ENCODE peak calls at places on chromosomes 3 and 15, in ten cellular contexts. One of them, this sample, is unnamed.

GRCh38 chr3:140529096-140529495 is 148.8 kb upstream of the TRIM42 start:
- DNase-seq in neural progenitor cell: no peak
- DNase-seq in heart left ventricle: no peak
- DNase-seq in breast epithelium: no peak
- DNase-seq in fibroblast of the aortic adventitia: no peak
- DNase-seq in astrocyte: peak
- DNase-seq in lower lobe of right lung: no peak
- DNase-seq in type B pancreatic cell: no peak
- DNase-seq in HFF-Myc: peak
- DNase-seq in neural crest cell: no peak
- DNase-seq in this sample: peak

GRCh38 chr3:37279858-37280257 is 105.5 kb upstream of the LRRFIP2 start:
- DNase-seq in breast epithelium: no peak
- DNase-seq in type B pancreatic cell: no peak
- DNase-seq in heart left ventricle: no peak
- DNase-seq in neural progenitor cell: no peak
- DNase-seq in HFF-Myc: no peak
- DNase-seq in lower lobe of right lung: no peak
- DNase-seq in fibroblast of the aortic adventitia: no peak
- DNase-seq in astrocyte: no peak
- DNase-seq in neural crest cell: no peak
- DNase-seq in this sample: no peak

GRCh38 chr3:35944915-35945710 is 305.8 kb downstream of the ARPP21 start:
- DNase-seq in astrocyte: peak
- DNase-seq in neural progenitor cell: no peak
- DNase-seq in lower lobe of right lung: no peak
- DNase-seq in neural crest cell: no peak
- DNase-seq in HFF-Myc: no peak
- DNase-seq in heart left ventricle: no peak
- DNase-seq in fibroblast of the aortic adventitia: no peak
- DNase-seq in breast epithelium: no peak
- DNase-seq in type B pancreatic cell: no peak
- DNase-seq in this sample: no peak

GRCh38 chr15:74901612-74902063 is 5.0 kb downstream of the FAM219B start:
- DNase-seq in lower lobe of right lung: peak
- DNase-seq in astrocyte: no peak
- DNase-seq in breast epithelium: peak
- DNase-seq in neural crest cell: peak
- DNase-seq in fibroblast of the aortic adventitia: peak
- DNase-seq in neural progenitor cell: peak
- DNase-seq in HFF-Myc: no peak
- DNase-seq in heart left ventricle: peak
- DNase-seq in type B pancreatic cell: no peak
- DNase-seq in this sample: no peak

GRCh38 chr3:134060561-134061385 is 31.0 kb upstream of the SLCO2A1 start:
- DNase-seq in astrocyte: no peak
- DNase-seq in breast epithelium: no peak
- DNase-seq in lower lobe of right lung: no peak
- DNase-seq in neural progenitor cell: no peak
- DNase-seq in neural crest cell: no peak
- DNase-seq in HFF-Myc: no peak
- DNase-seq in type B pancreatic cell: peak
- DNase-seq in heart left ventricle: no peak
- DNase-seq in fibroblast of the aortic adventitia: no peak
- DNase-seq in this sample: no peak

GRCh38 chr15:64152507-64153387 is 1.2 kb downstream of the SNX22 start:
- DNase-seq in type B pancreatic cell: no peak
- DNase-seq in lower lobe of right lung: peak
- DNase-seq in breast epithelium: no peak
- DNase-seq in HFF-Myc: no peak
- DNase-seq in astrocyte: no peak
- DNase-seq in heart left ventricle: no peak
- DNase-seq in neural crest cell: no peak
- DNase-seq in fibroblast of the aortic adventitia: no peak
- DNase-seq in neural progenitor cell: no peak
- DNase-seq in this sample: no peak

GRCh38 chr3:42117175-42118008 is 26.2 kb downstream of the TRAK1 start:
- DNase-seq in neural crest cell: no peak
- DNase-seq in heart left ventricle: peak
- DNase-seq in HFF-Myc: no peak
- DNase-seq in neural progenitor cell: peak
- DNase-seq in breast epithelium: no peak
- DNase-seq in type B pancreatic cell: no peak
- DNase-seq in lower lobe of right lung: peak
- DNase-seq in astrocyte: peak
- DNase-seq in fibroblast of the aortic adventitia: peak
- DNase-seq in this sample: no peak

GRCh38 chr3:99286266-99286845 is 352.0 kb upstream of the COL8A1 start:
- DNase-seq in neural crest cell: no peak
- DNase-seq in heart left ventricle: no peak
- DNase-seq in fibroblast of the aortic adventitia: peak
- DNase-seq in HFF-Myc: no peak
- DNase-seq in astrocyte: peak
- DNase-seq in neural progenitor cell: no peak
- DNase-seq in lower lobe of right lung: no peak
- DNase-seq in breast epithelium: no peak
- DNase-seq in type B pancreatic cell: no peak
- DNase-seq in this sample: no peak

GRCh38 chr3:57179580-57180410 is 14.6 kb upstream of the IL17RD start:
- DNase-seq in breast epithelium: no peak
- DNase-seq in heart left ventricle: no peak
- DNase-seq in astrocyte: no peak
- DNase-seq in neural crest cell: no peak
- DNase-seq in neural progenitor cell: peak
- DNase-seq in type B pancreatic cell: no peak
- DNase-seq in fibroblast of the aortic adventitia: peak
- DNase-seq in lower lobe of right lung: no peak
- DNase-seq in HFF-Myc: no peak
- DNase-seq in this sample: no peak

GRCh38 chr3:139564290-139564861 is 24.8 kb upstream of the RBP1 start:
- DNase-seq in astrocyte: no peak
- DNase-seq in neural crest cell: no peak
- DNase-seq in fibroblast of the aortic adventitia: no peak
- DNase-seq in heart left ventricle: no peak
- DNase-seq in breast epithelium: no peak
- DNase-seq in neural progenitor cell: peak
- DNase-seq in type B pancreatic cell: no peak
- DNase-seq in HFF-Myc: no peak
- DNase-seq in lower lobe of right lung: no peak
- DNase-seq in this sample: no peak

GRCh38 chr15:55282284-55282833 is 7.3 kb downstream of the RAB27A start:
- DNase-seq in fibroblast of the aortic adventitia: peak
- DNase-seq in breast epithelium: no peak
- DNase-seq in HFF-Myc: peak
- DNase-seq in lower lobe of right lung: no peak
- DNase-seq in type B pancreatic cell: no peak
- DNase-seq in astrocyte: peak
- DNase-seq in neural progenitor cell: no peak
- DNase-seq in neural crest cell: no peak
- DNase-seq in heart left ventricle: no peak
- DNase-seq in this sample: no peak

DNA sequence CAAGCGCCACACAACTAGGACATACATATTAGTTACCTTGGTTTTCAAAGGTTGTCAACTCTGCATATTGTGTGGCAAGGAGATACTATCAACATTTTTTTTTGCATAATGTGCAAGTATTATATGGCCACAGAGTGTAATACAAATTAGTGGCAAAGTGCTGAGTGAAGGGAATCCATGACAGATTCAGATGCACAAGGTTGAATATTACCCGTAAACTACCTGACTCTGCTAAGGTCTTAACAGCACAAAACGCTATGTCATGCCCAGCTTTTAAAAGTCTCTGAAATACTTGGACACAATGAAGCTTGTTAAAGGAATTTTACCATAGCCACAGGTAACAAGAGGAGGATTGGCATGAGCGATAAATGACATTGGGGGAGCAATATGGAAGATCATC is 79.0 kb downstream of the SATB1 start:
- DNase-seq in type B pancreatic cell: no peak
- DNase-seq in fibroblast of the aortic adventitia: no peak
- DNase-seq in neural crest cell: no peak
- DNase-seq in heart left ventricle: no peak
- DNase-seq in HFF-Myc: no peak
- DNase-seq in breast epithelium: no peak
- DNase-seq in lower lobe of right lung: no peak
- DNase-seq in astrocyte: no peak
- DNase-seq in neural progenitor cell: no peak
- DNase-seq in this sample: no peak
- TF ChIP-seq CTCF in type B pancreatic cell: no peak
- TF ChIP-seq CTCF in fibroblast of the aortic adventitia: no peak
- TF ChIP-seq CTCF in neural crest cell: no peak
- TF ChIP-seq CTCF in heart left ventricle: no peak
- TF ChIP-seq CTCF in HFF-Myc: no peak
- TF ChIP-seq CTCF in breast epithelium: no peak
- TF ChIP-seq CTCF in lower lobe of right lung: no peak
- TF ChIP-seq CTCF in astrocyte: no peak
- TF ChIP-seq CTCF in neural progenitor cell: no peak
- TF ChIP-seq CTCF in this sample: no peak

DNA sequence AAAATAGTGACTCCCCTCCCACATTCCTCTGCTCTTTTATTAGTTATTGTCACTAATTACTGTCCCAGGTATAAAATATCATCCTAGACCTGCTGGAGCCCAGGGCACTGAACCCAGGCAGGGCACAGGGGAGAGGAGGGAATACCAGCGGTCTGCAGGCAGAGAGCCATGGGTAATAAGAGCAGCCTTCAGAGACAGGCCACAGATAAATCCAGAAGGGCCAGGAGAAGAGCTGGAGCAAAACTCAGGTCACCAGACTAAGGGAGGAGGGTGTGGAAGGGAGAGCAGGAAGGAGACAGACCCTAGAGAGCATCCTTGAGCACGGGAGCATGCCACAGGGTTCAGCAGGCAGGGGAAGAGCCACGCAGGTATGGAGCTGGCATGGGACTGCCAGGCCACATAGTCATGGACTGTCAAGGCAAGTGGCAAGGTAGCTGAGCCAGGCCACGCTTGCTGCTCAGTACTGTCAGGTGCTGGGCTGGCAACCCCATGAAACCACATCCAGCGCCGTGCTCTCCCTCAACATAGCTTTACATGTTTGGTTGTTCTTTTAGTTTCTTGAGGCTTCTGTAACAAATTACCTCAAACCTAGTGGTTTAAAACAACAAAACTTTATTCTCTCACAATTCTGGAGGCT is 15.6 kb upstream of the CAPN3 start:
- DNase-seq in heart left ventricle: no peak
- DNase-seq in breast epithelium: no peak
- DNase-seq in type B pancreatic cell: no peak
- DNase-seq in HFF-Myc: no peak
- DNase-seq in fibroblast of the aortic adventitia: no peak
- DNase-seq in lower lobe of right lung: no peak
- DNase-seq in neural progenitor cell: no peak
- DNase-seq in neural crest cell: no peak
- DNase-seq in astrocyte: no peak
- DNase-seq in this sample: no peak
- TF ChIP-seq CTCF in heart left ventricle: no peak
- TF ChIP-seq CTCF in breast epithelium: no peak
- TF ChIP-seq CTCF in type B pancreatic cell: no peak
- TF ChIP-seq CTCF in HFF-Myc: no peak
- TF ChIP-seq CTCF in fibroblast of the aortic adventitia: no peak
- TF ChIP-seq CTCF in lower lobe of right lung: no peak
- TF ChIP-seq CTCF in neural progenitor cell: no peak
- TF ChIP-seq CTCF in neural crest cell: no peak
- TF ChIP-seq CTCF in astrocyte: no peak
- TF ChIP-seq CTCF in this sample: no peak

GRCh38 chr3:70722018-70722417 is 409.6 kb upstream of the MDFIC2 start:
- DNase-seq in neural crest cell: no peak
- DNase-seq in fibroblast of the aortic adventitia: no peak
- DNase-seq in neural progenitor cell: no peak
- DNase-seq in lower lobe of right lung: no peak
- DNase-seq in astrocyte: no peak
- DNase-seq in heart left ventricle: no peak
- DNase-seq in breast epithelium: no peak
- DNase-seq in HFF-Myc: no peak
- DNase-seq in type B pancreatic cell: no peak
- DNase-seq in this sample: no peak

GRCh38 chr3:70712449-70713082 is 400.1 kb upstream of the MDFIC2 start:
- DNase-seq in HFF-Myc: no peak
- DNase-seq in neural progenitor cell: no peak
- DNase-seq in lower lobe of right lung: no peak
- DNase-seq in heart left ventricle: no peak
- DNase-seq in astrocyte: no peak
- DNase-seq in type B pancreatic cell: no peak
- DNase-seq in breast epithelium: no peak
- DNase-seq in fibroblast of the aortic adventitia: no peak
- DNase-seq in neural crest cell: no peak
- DNase-seq in this sample: no peak

DNA sequence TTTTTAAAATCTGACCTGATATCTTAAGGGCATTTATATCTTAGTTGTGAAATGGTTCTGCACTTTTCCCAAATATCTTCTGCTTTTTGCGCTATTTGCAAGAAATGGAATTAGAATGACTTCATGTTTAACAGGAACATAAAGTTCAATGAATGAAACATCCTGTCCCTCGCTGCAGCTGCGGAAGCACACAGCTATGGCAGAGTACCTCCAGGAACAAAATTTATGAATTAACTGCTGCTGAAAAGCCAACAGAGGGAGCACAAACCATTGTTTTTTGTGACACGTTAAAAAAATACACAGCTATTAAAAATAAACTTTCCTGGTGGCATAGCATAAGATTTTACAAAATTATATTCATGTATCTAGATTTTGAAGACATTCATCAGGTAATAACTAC is 404.4 kb upstream of the MDFIC2 start:
- DNase-seq in type B pancreatic cell: no peak
- DNase-seq in neural progenitor cell: no peak
- DNase-seq in lower lobe of right lung: no peak
- DNase-seq in heart left ventricle: peak
- DNase-seq in fibroblast of the aortic adventitia: peak
- DNase-seq in HFF-Myc: peak
- DNase-seq in breast epithelium: no peak
- DNase-seq in neural crest cell: no peak
- DNase-seq in astrocyte: peak
- DNase-seq in this sample: no peak
- TF ChIP-seq CTCF in type B pancreatic cell: peak
- TF ChIP-seq CTCF in neural progenitor cell: no peak
- TF ChIP-seq CTCF in lower lobe of right lung: peak
- TF ChIP-seq CTCF in heart left ventricle: peak
- TF ChIP-seq CTCF in fibroblast of the aortic adventitia: peak
- TF ChIP-seq CTCF in HFF-Myc: peak
- TF ChIP-seq CTCF in breast epithelium: peak
- TF ChIP-seq CTCF in neural crest cell: peak
- TF ChIP-seq CTCF in astrocyte: peak
- TF ChIP-seq CTCF in this sample: peak

GRCh38 chr3:119034256-119035013 is at the start of gene IGSF11:
- DNase-seq in neural progenitor cell: peak
- DNase-seq in astrocyte: peak
- DNase-seq in lower lobe of right lung: peak
- DNase-seq in breast epithelium: peak
- DNase-seq in type B pancreatic cell: peak
- DNase-seq in fibroblast of the aortic adventitia: peak
- DNase-seq in heart left ventricle: peak
- DNase-seq in neural crest cell: peak
- DNase-seq in HFF-Myc: no peak
- DNase-seq in this sample: no peak
- TF ChIP-seq CTCF in neural progenitor cell: peak
- TF ChIP-seq CTCF in astrocyte: peak
- TF ChIP-seq CTCF in lower lobe of right lung: peak
- TF ChIP-seq CTCF in breast epithelium: no peak
- TF ChIP-seq CTCF in type B pancreatic cell: peak
- TF ChIP-seq CTCF in fibroblast of the aortic adventitia: no peak
- TF ChIP-seq CTCF in heart left ventricle: peak
- TF ChIP-seq CTCF in neural crest cell: peak
- TF ChIP-seq CTCF in HFF-Myc: peak
- TF ChIP-seq CTCF in this sample: peak